ENCODE peak calls at places on chromosomes 3 and 15, in five cellular contexts. Z is H1, U is NT2/D1, H is HCT116, J is GM12878. P is an unnamed sample.

GRCh38 chr15:35911052-35911780 is 365.3 kb upstream of the DPH6 start:
- DNase-seq in H (no peak), Z (no peak), U (no peak), J (no peak), P (no peak)

GRCh38 chr3:137761563-137762503 is 2.3 kb upstream of the SOX14 start:
- DNase-seq in J (no peak), U (no peak), Z (peak; percentile 59), H (no peak), P (no peak)

GRCh38 chr3:12948891-12949711 is 107.7 kb upstream of the RPL32 start:
- DNase-seq in Z (no peak), U (no peak), H (peak; percentile 32), J (no peak), P (no peak)

GRCh38 chr3:124174463-124174862 is 182.5 kb upstream of the ROPN1 start:
- DNase-seq in Z (no peak), U (no peak), H (no peak), J (no peak), P (no peak)

GRCh38 chr3:129988429-129988828 is 13.9 kb downstream of the TRH start:
- DNase-seq in U (no peak), H (no peak), Z (no peak), J (no peak), P (no peak)

GRCh38 chr15:100241572-100242479 is 99.9 kb downstream of the ADAMTS17 start:
- DNase-seq in H (peak; percentile 51), Z (no peak), J (no peak), U (peak; percentile 54), P (peak; percentile 55)

GRCh38 chr15:41906608-41907007 is 12.8 kb upstream of the SPTBN5 start:
- DNase-seq in J (no peak), Z (no peak), H (no peak), U (no peak), P (no peak)

GRCh38 chr3:52210550-52211046 is 12.6 kb downstream of the ALAS1 start:
- DNase-seq in Z (no peak), J (no peak), U (no peak), H (no peak), P (no peak)

GRCh38 chr15:35545316-35545824 is 595 bp downstream of the DPH6 start:
- DNase-seq in J (peak; percentile 16), Z (no peak), U (no peak), H (peak; percentile 21), P (peak; percentile 32)

GRCh38 chr3:190265795-190266194 is 56.5 kb downstream of the CLDN1 start:
- DNase-seq in H (peak; percentile 34), Z (no peak), U (no peak), J (no peak), P (no peak)

GRCh38 chr3:14175383-14176037 is 2.9 kb downstream of the XPC start:
- DNase-seq in Z (no peak), H (no peak), U (no peak), J (peak; percentile 48), P (peak; percentile 56)

GRCh38 chr15:68056097-68056865 is 2.2 kb downstream of the PIAS1 start:
- DNase-seq in H (no peak), Z (no peak), J (no peak), U (no peak), P (no peak)

GRCh38 chr15:31175484-31175883 is 74.0 kb upstream of the TRPM1 start:
- DNase-seq in U (no peak), J (no peak), H (no peak), Z (no peak), P (no peak)

GRCh38 chr3:27990837-27991236 is 250.6 kb upstream of the CMC1 start:
- DNase-seq in U (no peak), Z (no peak), H (no peak), J (no peak), P (no peak)

GRCh38 chr3:175108613-175109151 is 249.5 kb downstream of the NAALADL2 start:
- DNase-seq in H (no peak), U (no peak), J (no peak), Z (no peak), P (no peak)

GRCh38 chr15:65303687-65304392 is 637 bp upstream of the RNU5B-1 start:
- DNase-seq in J (no peak), H (peak; percentile 44), U (peak; percentile 78), Z (no peak), P (peak; percentile 56)

GRCh38 chr3:24242012-24242698 is 252.5 kb downstream of the THRB start:
- DNase-seq in Z (no peak), J (no peak), H (no peak), U (peak; percentile 11), P (no peak)

GRCh38 chr3:66884659-66885058 is 113.4 kb upstream of the KBTBD8 start:
- DNase-seq in Z (no peak), H (no peak), J (no peak), U (no peak), P (no peak)

GRCh38 chr3:183044547-183045229 is 54.6 kb downstream of the MCCC1 start:
- DNase-seq in J (peak; percentile 90), H (no peak), U (no peak), Z (no peak), P (no peak)

GRCh38 chr15:55526559-55527036 is 18.6 kb upstream of the DNAAF4 start:
- DNase-seq in H (peak; percentile 32), J (no peak), U (peak; percentile 42), Z (peak; percentile 54), P (peak; percentile 48)

GRCh38 chr3:119652306-119653033 is 7.9 kb downstream of the POPDC2 start:
- DNase-seq in J (no peak), H (no peak), Z (no peak), U (no peak), P (no peak)

GRCh38 chr3:16205156-16205870 is 30.8 kb downstream of the GALNT15 start:
- DNase-seq in Z (no peak), H (no peak), J (no peak), U (no peak), P (no peak)

GRCh38 chr15:101135532-101136166 is 116.2 kb downstream of the CHSY1 start:
- DNase-seq in H (no peak), J (peak; percentile 84), Z (no peak), U (no peak), P (no peak)

GRCh38 chr3:107942244-107942643 is 148.6 kb downstream of the CD47 start:
- DNase-seq in U (no peak), J (no peak), H (no peak), Z (no peak), P (no peak)

GRCh38 chr3:129604942-129605592 is 1.4 kb downstream of the PLXND1 start:
- DNase-seq in H (no peak), Z (peak; percentile 60), J (no peak), U (no peak), P (no peak)

GRCh38 chr3:39133093-39133490 is 20.3 kb downstream of the CSRNP1 start:
- DNase-seq in U (no peak), Z (no peak), H (no peak), J (no peak), P (no peak)

GRCh38 chr3:12756635-12757034 is 2.4 kb downstream of the TMEM40 start:
- DNase-seq in U (no peak), J (no peak), H (no peak), Z (no peak), P (no peak)

GRCh38 chr15:74036271-74037170 is 42.0 kb downstream of the PML start:
- DNase-seq in H (peak; percentile 22), J (no peak), U (peak; percentile 66), Z (peak; percentile 84), P (peak; percentile 41)

GRCh38 chr15:36831125-36831914 is 251.9 kb downstream of the CDIN1 start:
- DNase-seq in U (no peak), J (peak; percentile 53), Z (no peak), H (no peak), P (no peak)

GRCh38 chr3:54434761-54435160 is 312.4 kb downstream of the CACNA2D3 start:
- DNase-seq in Z (no peak), J (no peak), H (no peak), U (no peak), P (no peak)

DNA sequence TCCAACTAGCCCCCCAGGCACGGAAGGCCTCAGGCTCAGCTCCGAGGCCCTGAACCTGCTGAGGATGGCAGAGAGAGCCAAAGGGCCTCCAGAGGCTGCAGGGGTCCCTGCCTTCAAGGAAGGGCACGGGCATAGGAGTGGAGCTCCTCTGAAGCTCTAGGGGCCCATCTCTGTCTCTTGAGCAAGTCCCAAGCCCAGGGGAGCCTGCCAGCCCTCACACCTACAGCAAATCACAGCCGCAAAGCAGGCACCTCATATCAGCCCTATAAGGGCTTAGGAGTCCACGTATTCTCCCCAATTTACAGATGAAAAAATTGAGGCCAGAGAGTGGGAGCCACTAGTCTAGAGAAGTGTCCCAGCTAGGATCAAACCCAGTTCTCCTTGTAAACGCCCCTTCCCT is 14.2 kb downstream of the PSTPIP1 start:
- DNase-seq in Z (no peak), J (no peak), U (no peak), H (no peak), P (no peak)
- TF ChIP-seq ZNF274 in Z (no peak), J (no peak), U (no peak), H (no peak), P (no peak)

GRCh38 chr3:150020527-150020926 is 49.8 kb upstream of the PFN2 start:
- DNase-seq in J (no peak), H (no peak), U (no peak), Z (no peak), P (no peak)
- TF ChIP-seq ZNF274 in J (no peak), H (no peak), U (no peak), Z (no peak), P (no peak)

DNA sequence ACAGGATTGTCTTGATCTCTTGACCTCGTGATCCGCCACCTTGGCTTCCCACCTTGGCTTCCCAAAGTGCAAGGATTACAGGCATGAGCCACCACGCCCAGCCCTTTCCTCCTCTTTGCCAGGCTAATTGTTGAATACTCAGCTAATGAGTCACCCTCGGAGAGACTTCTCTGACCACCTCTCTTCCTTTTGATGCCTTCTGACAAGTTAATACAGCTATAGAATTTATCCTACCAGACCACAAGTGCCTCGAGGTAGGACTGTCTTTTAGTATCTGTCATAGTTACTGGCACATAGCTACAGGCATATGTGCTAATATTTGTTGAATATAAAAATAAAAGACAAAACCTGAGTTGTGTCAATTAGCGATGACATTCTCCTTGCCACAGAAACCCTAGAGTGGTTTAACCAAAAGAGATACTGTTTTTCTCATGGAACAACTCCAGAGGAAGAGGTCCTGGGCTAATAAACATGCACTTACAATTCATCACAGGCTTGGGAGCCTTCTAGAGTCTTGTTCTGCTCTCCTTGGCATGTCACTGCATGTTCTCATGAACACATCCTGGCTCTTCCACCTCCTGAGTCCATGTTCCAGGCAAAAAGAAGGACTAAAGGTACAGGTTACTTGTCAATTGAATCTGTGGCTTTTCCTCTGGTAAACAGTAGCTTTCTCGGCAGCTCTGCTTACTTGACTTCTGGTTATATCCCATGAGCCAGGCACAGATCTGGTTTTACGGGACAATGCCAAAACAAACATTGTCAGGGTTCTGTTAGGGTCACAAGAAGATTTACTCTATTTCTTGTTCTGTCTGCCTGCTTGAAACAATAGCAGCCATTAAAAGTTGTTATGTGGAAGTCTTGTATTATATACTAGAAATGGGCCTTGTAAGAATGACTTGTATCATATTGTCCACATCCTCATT is 332.3 kb downstream of the THSD4 start:
- DNase-seq in H (peak; percentile 69), U (no peak), J (no peak), Z (no peak), P (no peak)
- TF ChIP-seq ZNF274 in H (no peak), U (no peak), J (no peak), Z (no peak), P (no peak)

GRCh38 chr3:127654374-127654773 is 18.4 kb upstream of the ABTB1 start:
- DNase-seq in U (no peak), J (no peak), H (no peak), Z (no peak), P (no peak)

GRCh38 chr3:127651516-127652172 is 21.1 kb upstream of the ABTB1 start:
- DNase-seq in Z (no peak), J (no peak), U (no peak), H (no peak), P (no peak)

GRCh38 chr3:127650236-127650635 is 21.3 kb downstream of the PODXL2 start:
- DNase-seq in H (no peak), Z (no peak), U (no peak), J (no peak), P (no peak)

GRCh38 chr3:127655641-127656040 is 17.1 kb upstream of the ABTB1 start:
- DNase-seq in H (no peak), U (peak; percentile 39), J (no peak), Z (no peak), P (no peak)

GRCh38 chr3:127652246-127652995 is 20.3 kb upstream of the ABTB1 start:
- DNase-seq in Z (peak; percentile 72), J (no peak), U (peak; percentile 70), H (peak; percentile 41), P (peak; percentile 49)
- TF ChIP-seq ZNF274 in Z (no peak), J (no peak), U (no peak), H (no peak), P (no peak)

P was measured in K562.